ENCODE peak calls at places on chromosomes 13 and 19, in ten cellular contexts. One of them, this sample, is unnamed.

GRCh38 chr19:17780781-17781180 is 14.2 kb upstream of the B3GNT3 start:
- DNase-seq in GM06990: no peak
- DNase-seq in right lobe of liver: no peak
- DNase-seq in fibroblast of pulmonary artery: no peak
- DNase-seq in Calu3: no peak
- DNase-seq in GM23338: no peak
- DNase-seq in heart left ventricle: no peak
- DNase-seq in cardiac fibroblast: no peak
- DNase-seq in AG04450: no peak
- DNase-seq in fibroblast of lung: no peak
- DNase-seq in this sample: no peak

GRCh38 chr13:38045278-38046048 is 175.9 kb upstream of the TRPC4 start:
- DNase-seq in GM06990: no peak
- DNase-seq in right lobe of liver: no peak
- DNase-seq in fibroblast of pulmonary artery: peak
- DNase-seq in Calu3: peak
- DNase-seq in GM23338: peak
- DNase-seq in heart left ventricle: no peak
- DNase-seq in cardiac fibroblast: peak
- DNase-seq in AG04450: no peak
- DNase-seq in fibroblast of lung: peak
- DNase-seq in this sample: no peak

GRCh38 chr13:40666905-40667621 is 622 bp upstream of the FOXO1 start:
- DNase-seq in GM06990: no peak
- DNase-seq in right lobe of liver: peak
- DNase-seq in fibroblast of pulmonary artery: no peak
- DNase-seq in Calu3: peak
- DNase-seq in GM23338: peak
- DNase-seq in heart left ventricle: peak
- DNase-seq in cardiac fibroblast: no peak
- DNase-seq in AG04450: no peak
- DNase-seq in fibroblast of lung: no peak
- DNase-seq in this sample: no peak

GRCh38 chr19:39413903-39414608 is 1.6 kb downstream of the PLEKHG2 start:
- DNase-seq in GM06990: no peak
- DNase-seq in right lobe of liver: no peak
- DNase-seq in fibroblast of pulmonary artery: no peak
- DNase-seq in Calu3: peak
- DNase-seq in GM23338: peak
- DNase-seq in heart left ventricle: no peak
- DNase-seq in cardiac fibroblast: peak
- DNase-seq in AG04450: no peak
- DNase-seq in fibroblast of lung: peak
- DNase-seq in this sample: no peak

GRCh38 chr13:99656843-99657506 is 155.7 kb downstream of the TM9SF2 start:
- DNase-seq in GM06990: no peak
- DNase-seq in right lobe of liver: no peak
- DNase-seq in fibroblast of pulmonary artery: no peak
- DNase-seq in Calu3: no peak
- DNase-seq in GM23338: no peak
- DNase-seq in heart left ventricle: no peak
- DNase-seq in cardiac fibroblast: no peak
- DNase-seq in AG04450: no peak
- DNase-seq in fibroblast of lung: no peak
- DNase-seq in this sample: no peak

GRCh38 chr13:23288995-23289394 is 108.2 kb downstream of the SGCG start:
- DNase-seq in GM06990: no peak
- DNase-seq in right lobe of liver: no peak
- DNase-seq in fibroblast of pulmonary artery: no peak
- DNase-seq in Calu3: no peak
- DNase-seq in GM23338: no peak
- DNase-seq in heart left ventricle: no peak
- DNase-seq in cardiac fibroblast: no peak
- DNase-seq in AG04450: no peak
- DNase-seq in fibroblast of lung: no peak
- DNase-seq in this sample: no peak

GRCh38 chr13:27132538-27132937 is 39.1 kb downstream of the USP12 start:
- DNase-seq in GM06990: peak
- DNase-seq in right lobe of liver: no peak
- DNase-seq in fibroblast of pulmonary artery: no peak
- DNase-seq in Calu3: no peak
- DNase-seq in GM23338: no peak
- DNase-seq in heart left ventricle: no peak
- DNase-seq in cardiac fibroblast: no peak
- DNase-seq in AG04450: no peak
- DNase-seq in fibroblast of lung: no peak
- DNase-seq in this sample: peak

GRCh38 chr13:110455444-110455843 is 106.1 kb downstream of the RAB20 start:
- DNase-seq in GM06990: no peak
- DNase-seq in right lobe of liver: no peak
- DNase-seq in fibroblast of pulmonary artery: no peak
- DNase-seq in Calu3: no peak
- DNase-seq in GM23338: no peak
- DNase-seq in heart left ventricle: no peak
- DNase-seq in cardiac fibroblast: no peak
- DNase-seq in AG04450: no peak
- DNase-seq in fibroblast of lung: no peak
- DNase-seq in this sample: no peak

GRCh38 chr19:21084343-21084742 is 2.3 kb downstream of the ZNF714 start:
- DNase-seq in GM06990: no peak
- DNase-seq in right lobe of liver: no peak
- DNase-seq in fibroblast of pulmonary artery: peak
- DNase-seq in Calu3: no peak
- DNase-seq in GM23338: no peak
- DNase-seq in heart left ventricle: no peak
- DNase-seq in cardiac fibroblast: peak
- DNase-seq in AG04450: peak
- DNase-seq in fibroblast of lung: peak
- DNase-seq in this sample: no peak

GRCh38 chr13:68897331-68897730 is 1210.3 kb upstream of the ATXN8OS start:
- DNase-seq in GM06990: no peak
- DNase-seq in right lobe of liver: no peak
- DNase-seq in fibroblast of pulmonary artery: no peak
- DNase-seq in Calu3: no peak
- DNase-seq in GM23338: peak
- DNase-seq in heart left ventricle: no peak
- DNase-seq in cardiac fibroblast: no peak
- DNase-seq in AG04450: no peak
- DNase-seq in fibroblast of lung: no peak
- DNase-seq in this sample: no peak

DNA sequence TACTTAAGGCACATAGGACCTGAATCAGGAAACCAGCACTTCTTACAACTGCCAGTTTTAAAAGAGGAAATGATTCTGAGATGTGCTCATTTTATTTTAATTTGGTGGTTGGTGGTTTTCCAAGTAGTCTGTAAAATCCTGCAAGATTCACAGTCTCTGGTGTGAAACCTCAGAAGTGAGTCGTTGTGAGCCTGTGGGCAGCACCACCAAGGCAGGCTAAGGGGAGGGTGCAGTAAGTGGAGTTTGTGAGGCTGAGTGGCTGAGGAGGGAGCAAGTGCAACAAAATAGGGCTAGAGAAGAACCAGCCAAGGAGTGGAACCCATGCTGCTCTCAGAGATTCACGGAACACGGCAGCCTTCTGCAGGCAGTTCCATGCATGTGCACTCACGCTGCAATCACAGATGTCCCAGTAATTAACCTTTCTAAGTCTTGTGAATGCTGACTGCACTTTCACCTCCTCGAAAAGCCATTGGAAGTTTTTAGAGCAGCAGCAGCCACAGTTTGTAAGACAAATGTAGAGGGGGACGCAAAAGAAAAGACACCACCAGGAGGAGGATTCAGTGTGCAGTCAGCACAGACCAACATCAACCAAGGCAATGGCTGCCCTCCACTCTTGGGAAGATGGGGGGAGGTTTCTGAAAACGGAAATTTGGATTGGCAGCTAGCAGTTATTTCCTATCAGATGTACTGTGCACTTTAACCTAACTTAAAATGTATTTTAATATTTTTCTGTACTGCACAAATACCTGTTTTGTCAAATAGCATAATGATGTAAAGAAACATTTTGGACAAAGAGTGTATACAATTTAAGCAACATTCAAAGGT is 44.9 kb downstream of the ESD start:
- DNase-seq in GM06990: peak
- DNase-seq in right lobe of liver: no peak
- DNase-seq in fibroblast of pulmonary artery: no peak
- DNase-seq in Calu3: no peak
- DNase-seq in GM23338: peak
- DNase-seq in heart left ventricle: no peak
- DNase-seq in cardiac fibroblast: no peak
- DNase-seq in AG04450: no peak
- DNase-seq in fibroblast of lung: no peak
- DNase-seq in this sample: peak
- TF ChIP-seq CTCF in GM06990: no peak
- TF ChIP-seq CTCF in right lobe of liver: no peak
- TF ChIP-seq CTCF in fibroblast of pulmonary artery: no peak
- TF ChIP-seq CTCF in Calu3: no peak
- TF ChIP-seq CTCF in GM23338: no peak
- TF ChIP-seq CTCF in heart left ventricle: no peak
- TF ChIP-seq CTCF in cardiac fibroblast: no peak
- TF ChIP-seq CTCF in AG04450: no peak
- TF ChIP-seq CTCF in fibroblast of lung: no peak
- TF ChIP-seq CTCF in this sample: peak

GRCh38 chr13:91158015-91158390 is 189.5 kb upstream of the MIR17HG start:
- DNase-seq in GM06990: no peak
- DNase-seq in right lobe of liver: no peak
- DNase-seq in fibroblast of pulmonary artery: peak
- DNase-seq in Calu3: no peak
- DNase-seq in GM23338: no peak
- DNase-seq in heart left ventricle: no peak
- DNase-seq in cardiac fibroblast: no peak
- DNase-seq in AG04450: no peak
- DNase-seq in fibroblast of lung: no peak
- DNase-seq in this sample: no peak
- TF ChIP-seq CTCF in GM06990: no peak
- TF ChIP-seq CTCF in right lobe of liver: no peak
- TF ChIP-seq CTCF in fibroblast of pulmonary artery: no peak
- TF ChIP-seq CTCF in Calu3: no peak
- TF ChIP-seq CTCF in GM23338: peak
- TF ChIP-seq CTCF in heart left ventricle: no peak
- TF ChIP-seq CTCF in cardiac fibroblast: no peak
- TF ChIP-seq CTCF in AG04450: no peak
- TF ChIP-seq CTCF in fibroblast of lung: no peak
- TF ChIP-seq CTCF in this sample: no peak

GRCh38 chr19:13190781-13191540 is 40.8 kb downstream of the IER2 start:
- DNase-seq in GM06990: no peak
- DNase-seq in right lobe of liver: peak
- DNase-seq in fibroblast of pulmonary artery: no peak
- DNase-seq in Calu3: no peak
- DNase-seq in GM23338: no peak
- DNase-seq in heart left ventricle: no peak
- DNase-seq in cardiac fibroblast: no peak
- DNase-seq in AG04450: no peak
- DNase-seq in fibroblast of lung: no peak
- DNase-seq in this sample: no peak

GRCh38 chr19:13198634-13199033 is 48.4 kb downstream of the IER2 start:
- DNase-seq in GM06990: no peak
- DNase-seq in right lobe of liver: no peak
- DNase-seq in fibroblast of pulmonary artery: no peak
- DNase-seq in Calu3: no peak
- DNase-seq in GM23338: no peak
- DNase-seq in heart left ventricle: no peak
- DNase-seq in cardiac fibroblast: no peak
- DNase-seq in AG04450: no peak
- DNase-seq in fibroblast of lung: no peak
- DNase-seq in this sample: no peak

DNA sequence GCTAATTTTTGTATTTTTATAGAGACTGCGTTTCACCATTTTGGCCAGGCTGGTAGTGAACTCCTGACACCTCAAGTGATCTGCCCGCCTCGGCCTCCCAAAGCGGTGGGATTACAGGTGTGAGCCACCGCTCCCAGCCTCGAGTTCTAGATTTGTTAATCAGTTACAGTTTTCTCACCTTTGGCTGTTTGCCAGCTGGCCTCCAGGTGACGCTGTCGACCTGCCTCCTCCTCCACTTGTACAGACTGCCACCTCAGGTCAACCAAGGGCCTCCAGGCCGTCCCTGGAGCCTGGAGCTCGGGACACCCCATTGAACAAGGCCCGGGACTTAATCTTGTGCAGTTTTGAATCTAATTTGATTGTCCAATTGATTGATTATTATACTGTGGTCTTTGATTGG is 45.5 kb downstream of the IER2 start:
- DNase-seq in GM06990: peak
- DNase-seq in right lobe of liver: peak
- DNase-seq in fibroblast of pulmonary artery: no peak
- DNase-seq in Calu3: peak
- DNase-seq in GM23338: peak
- DNase-seq in heart left ventricle: no peak
- DNase-seq in cardiac fibroblast: no peak
- DNase-seq in AG04450: no peak
- DNase-seq in fibroblast of lung: no peak
- DNase-seq in this sample: peak
- TF ChIP-seq CTCF in GM06990: peak
- TF ChIP-seq CTCF in right lobe of liver: no peak
- TF ChIP-seq CTCF in fibroblast of pulmonary artery: no peak
- TF ChIP-seq CTCF in Calu3: no peak
- TF ChIP-seq CTCF in GM23338: peak
- TF ChIP-seq CTCF in heart left ventricle: no peak
- TF ChIP-seq CTCF in cardiac fibroblast: no peak
- TF ChIP-seq CTCF in AG04450: no peak
- TF ChIP-seq CTCF in fibroblast of lung: no peak
- TF ChIP-seq CTCF in this sample: peak

DNA sequence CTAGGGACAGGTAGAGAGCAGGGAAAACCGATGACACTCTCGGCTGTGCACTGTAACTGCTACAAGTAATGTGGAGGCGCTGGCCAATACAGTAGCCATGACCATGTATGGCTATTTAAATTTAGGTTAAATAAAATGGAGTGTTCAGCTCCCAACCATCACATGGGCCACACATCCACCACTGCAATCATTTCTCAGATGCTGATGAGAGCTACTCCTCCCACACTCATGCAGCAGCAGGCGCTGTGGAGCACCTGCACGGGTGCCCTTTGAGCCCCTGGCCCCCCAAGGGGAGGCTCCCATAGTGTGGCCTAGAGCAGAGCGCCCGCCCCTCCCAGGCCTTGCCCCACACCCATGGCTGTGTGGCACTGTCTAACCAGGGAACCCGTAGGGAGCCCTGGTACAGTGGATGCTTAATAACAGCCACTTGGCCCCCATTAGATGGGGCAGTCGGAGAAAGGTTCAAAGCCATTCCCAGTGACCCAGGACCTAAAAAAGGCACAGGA is 6.0 kb downstream of the ACP4 start:
- DNase-seq in GM06990: peak
- DNase-seq in right lobe of liver: no peak
- DNase-seq in fibroblast of pulmonary artery: no peak
- DNase-seq in Calu3: no peak
- DNase-seq in GM23338: peak
- DNase-seq in heart left ventricle: no peak
- DNase-seq in cardiac fibroblast: no peak
- DNase-seq in AG04450: no peak
- DNase-seq in fibroblast of lung: no peak
- DNase-seq in this sample: no peak
- TF ChIP-seq CTCF in GM06990: no peak
- TF ChIP-seq CTCF in right lobe of liver: no peak
- TF ChIP-seq CTCF in fibroblast of pulmonary artery: no peak
- TF ChIP-seq CTCF in Calu3: no peak
- TF ChIP-seq CTCF in GM23338: peak
- TF ChIP-seq CTCF in heart left ventricle: no peak
- TF ChIP-seq CTCF in cardiac fibroblast: no peak
- TF ChIP-seq CTCF in AG04450: no peak
- TF ChIP-seq CTCF in fibroblast of lung: no peak
- TF ChIP-seq CTCF in this sample: peak

GRCh38 chr13:101916758-101917474 is 464.4 kb downstream of the ITGBL1 start:
- DNase-seq in GM06990: no peak
- DNase-seq in right lobe of liver: no peak
- DNase-seq in fibroblast of pulmonary artery: no peak
- DNase-seq in Calu3: no peak
- DNase-seq in GM23338: peak
- DNase-seq in heart left ventricle: no peak
- DNase-seq in cardiac fibroblast: no peak
- DNase-seq in AG04450: no peak
- DNase-seq in fibroblast of lung: no peak
- DNase-seq in this sample: no peak
- TF ChIP-seq CTCF in GM06990: no peak
- TF ChIP-seq CTCF in right lobe of liver: no peak
- TF ChIP-seq CTCF in fibroblast of pulmonary artery: no peak
- TF ChIP-seq CTCF in Calu3: no peak
- TF ChIP-seq CTCF in GM23338: no peak
- TF ChIP-seq CTCF in heart left ventricle: no peak
- TF ChIP-seq CTCF in cardiac fibroblast: no peak
- TF ChIP-seq CTCF in AG04450: no peak
- TF ChIP-seq CTCF in fibroblast of lung: no peak
- TF ChIP-seq CTCF in this sample: no peak

This sample was measured in GM12864.